ENCODE peak calls at places on chromosomes 4 and X, in six cellular contexts. One of them, this sample, is unnamed. For H3K27me3, the result is how much of the 10 kb centered on the place peaks cover.

GRCh38 chrX:15418041-15418706 is 34.0 kb upstream of the VEGFD start:
- DNase-seq in right cardiac atrium: no peak
- DNase-seq in CD8-positive, alpha-beta T cell: no peak
- DNase-seq in neural progenitor cell: no peak
- DNase-seq in HL-60: no peak
- DNase-seq in left ventricle myocardium inferior: no peak
- DNase-seq in this sample: no peak

GRCh38 chrX:121308276-121308805 is 260.9 kb downstream of the GLUD2 start:
- DNase-seq in right cardiac atrium: peak
- DNase-seq in CD8-positive, alpha-beta T cell: peak
- DNase-seq in neural progenitor cell: peak
- DNase-seq in HL-60: no peak
- DNase-seq in left ventricle myocardium inferior: no peak
- DNase-seq in this sample: peak

GRCh38 chr4:117987464-117987863 is 46.8 kb upstream of the NDST3 start:
- DNase-seq in right cardiac atrium: no peak
- DNase-seq in CD8-positive, alpha-beta T cell: no peak
- DNase-seq in neural progenitor cell: no peak
- DNase-seq in HL-60: peak
- DNase-seq in left ventricle myocardium inferior: no peak
- DNase-seq in this sample: no peak

GRCh38 chr4:22999419-22999818 is 306.7 kb downstream of the GBA3 start:
- DNase-seq in right cardiac atrium: no peak
- DNase-seq in CD8-positive, alpha-beta T cell: no peak
- DNase-seq in neural progenitor cell: no peak
- DNase-seq in HL-60: no peak
- DNase-seq in left ventricle myocardium inferior: no peak
- DNase-seq in this sample: no peak

GRCh38 chr4:7043521-7044414 is 596 bp downstream of the TADA2B start:
- DNase-seq in right cardiac atrium: peak
- DNase-seq in CD8-positive, alpha-beta T cell: peak
- DNase-seq in neural progenitor cell: no peak
- DNase-seq in HL-60: no peak
- DNase-seq in left ventricle myocardium inferior: peak
- DNase-seq in this sample: peak

GRCh38 chr4:33914386-33914785 is 2329.9 kb downstream of the ARAP2 start:
- DNase-seq in right cardiac atrium: no peak
- DNase-seq in CD8-positive, alpha-beta T cell: no peak
- DNase-seq in neural progenitor cell: peak
- DNase-seq in HL-60: no peak
- DNase-seq in left ventricle myocardium inferior: no peak
- DNase-seq in this sample: no peak

GRCh38 chr4:121736735-121737351 is 28.1 kb downstream of the SMIM43 start:
- DNase-seq in right cardiac atrium: no peak
- DNase-seq in CD8-positive, alpha-beta T cell: no peak
- DNase-seq in neural progenitor cell: peak
- DNase-seq in HL-60: no peak
- DNase-seq in left ventricle myocardium inferior: no peak
- DNase-seq in this sample: no peak

GRCh38 chrX:80223922-80224579 is 196.2 kb upstream of the TENT5D start:
- DNase-seq in right cardiac atrium: no peak
- DNase-seq in CD8-positive, alpha-beta T cell: no peak
- DNase-seq in neural progenitor cell: peak
- DNase-seq in HL-60: peak
- DNase-seq in left ventricle myocardium inferior: no peak
- DNase-seq in this sample: no peak

GRCh38 chrX:118116308-118117068 is at the start of gene KLHL13:
- DNase-seq in right cardiac atrium: peak
- DNase-seq in CD8-positive, alpha-beta T cell: peak
- DNase-seq in neural progenitor cell: peak
- DNase-seq in HL-60: peak
- DNase-seq in left ventricle myocardium inferior: peak
- DNase-seq in this sample: peak

DNA sequence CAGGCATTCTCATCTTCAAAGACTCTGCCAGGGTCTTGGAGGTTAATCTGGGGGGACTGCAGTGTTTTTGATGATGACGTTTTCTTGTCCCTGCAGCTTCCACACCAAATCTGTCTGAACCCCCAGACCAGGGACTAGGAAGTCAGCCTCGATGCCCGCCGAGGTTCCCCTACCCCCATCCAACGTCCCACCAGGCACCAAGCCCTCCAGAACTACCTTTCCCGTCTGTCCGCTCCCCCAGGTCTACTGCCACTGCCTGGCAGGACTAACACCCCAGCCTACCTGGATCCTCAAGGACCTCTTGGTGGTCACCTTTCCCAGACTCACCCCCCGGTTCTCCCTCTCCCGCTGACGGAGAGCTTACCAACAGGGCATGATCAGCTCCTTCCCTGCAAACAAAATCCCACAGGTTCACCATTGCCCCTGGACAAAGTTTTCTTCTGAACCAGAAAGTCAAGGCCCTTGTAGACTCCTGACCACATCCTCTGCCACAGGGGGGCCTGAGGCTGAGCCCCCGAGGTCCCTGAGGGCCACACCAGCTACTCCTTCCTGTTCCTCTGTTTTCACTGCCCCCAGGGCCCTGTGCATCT is 40.9 kb downstream of the HMX1 start:
- DNase-seq in right cardiac atrium: no peak
- DNase-seq in CD8-positive, alpha-beta T cell: no peak
- DNase-seq in neural progenitor cell: no peak
- DNase-seq in HL-60: no peak
- DNase-seq in left ventricle myocardium inferior: no peak
- DNase-seq in this sample: no peak
- H3K27me3 ChIP-seq in right cardiac atrium: under half
- H3K27me3 ChIP-seq in CD8-positive, alpha-beta T cell: under half
- H3K27me3 ChIP-seq in neural progenitor cell: under half
- H3K27me3 ChIP-seq in HL-60: under half
- H3K27me3 ChIP-seq in left ventricle myocardium inferior: half or more
- H3K27me3 ChIP-seq in this sample: under half

DNA sequence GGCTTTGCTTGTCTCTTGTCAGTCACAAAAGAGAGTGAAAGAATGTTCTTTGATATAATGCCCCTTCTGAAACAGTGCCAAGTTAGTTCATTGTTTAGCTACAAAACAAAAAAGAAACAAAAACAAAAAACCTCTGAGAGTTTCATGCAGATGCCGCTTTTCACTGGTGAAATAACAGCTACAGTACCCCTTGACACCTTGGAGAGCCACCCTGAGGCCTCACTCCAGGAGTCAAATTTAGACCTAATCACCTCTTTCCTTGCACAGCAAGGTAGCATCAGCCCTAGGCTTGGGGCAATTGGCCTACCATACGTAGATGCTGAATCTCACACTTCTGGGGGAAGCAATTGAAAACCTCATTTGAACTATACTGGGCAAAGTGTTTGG is 185.2 kb downstream of the UNC5C start:
- DNase-seq in right cardiac atrium: no peak
- DNase-seq in CD8-positive, alpha-beta T cell: no peak
- DNase-seq in neural progenitor cell: peak
- DNase-seq in HL-60: no peak
- DNase-seq in left ventricle myocardium inferior: no peak
- DNase-seq in this sample: no peak
- H3K4me3 ChIP-seq in right cardiac atrium: no peak
- H3K4me3 ChIP-seq in CD8-positive, alpha-beta T cell: no peak
- H3K4me3 ChIP-seq in neural progenitor cell: no peak
- H3K4me3 ChIP-seq in HL-60: no peak
- H3K4me3 ChIP-seq in left ventricle myocardium inferior: no peak
- H3K4me3 ChIP-seq in this sample: no peak

GRCh38 chr4:80179637-80180161 is 17.6 kb upstream of the PRDM8 start:
- DNase-seq in right cardiac atrium: no peak
- DNase-seq in CD8-positive, alpha-beta T cell: no peak
- DNase-seq in neural progenitor cell: no peak
- DNase-seq in HL-60: no peak
- DNase-seq in left ventricle myocardium inferior: no peak
- DNase-seq in this sample: no peak

GRCh38 chr4:80180743-80181142 is 16.6 kb upstream of the PRDM8 start:
- DNase-seq in right cardiac atrium: no peak
- DNase-seq in CD8-positive, alpha-beta T cell: no peak
- DNase-seq in neural progenitor cell: no peak
- DNase-seq in HL-60: no peak
- DNase-seq in left ventricle myocardium inferior: no peak
- DNase-seq in this sample: no peak

GRCh38 chr4:80183196-80184052 is 13.9 kb upstream of the PRDM8 start:
- DNase-seq in right cardiac atrium: peak
- DNase-seq in CD8-positive, alpha-beta T cell: peak
- DNase-seq in neural progenitor cell: peak
- DNase-seq in HL-60: no peak
- DNase-seq in left ventricle myocardium inferior: peak
- DNase-seq in this sample: peak

GRCh38 chr4:80184053-80184790 is 13.1 kb upstream of the PRDM8 start:
- DNase-seq in right cardiac atrium: peak
- DNase-seq in CD8-positive, alpha-beta T cell: peak
- DNase-seq in neural progenitor cell: peak
- DNase-seq in HL-60: no peak
- DNase-seq in left ventricle myocardium inferior: peak
- DNase-seq in this sample: peak

DNA sequence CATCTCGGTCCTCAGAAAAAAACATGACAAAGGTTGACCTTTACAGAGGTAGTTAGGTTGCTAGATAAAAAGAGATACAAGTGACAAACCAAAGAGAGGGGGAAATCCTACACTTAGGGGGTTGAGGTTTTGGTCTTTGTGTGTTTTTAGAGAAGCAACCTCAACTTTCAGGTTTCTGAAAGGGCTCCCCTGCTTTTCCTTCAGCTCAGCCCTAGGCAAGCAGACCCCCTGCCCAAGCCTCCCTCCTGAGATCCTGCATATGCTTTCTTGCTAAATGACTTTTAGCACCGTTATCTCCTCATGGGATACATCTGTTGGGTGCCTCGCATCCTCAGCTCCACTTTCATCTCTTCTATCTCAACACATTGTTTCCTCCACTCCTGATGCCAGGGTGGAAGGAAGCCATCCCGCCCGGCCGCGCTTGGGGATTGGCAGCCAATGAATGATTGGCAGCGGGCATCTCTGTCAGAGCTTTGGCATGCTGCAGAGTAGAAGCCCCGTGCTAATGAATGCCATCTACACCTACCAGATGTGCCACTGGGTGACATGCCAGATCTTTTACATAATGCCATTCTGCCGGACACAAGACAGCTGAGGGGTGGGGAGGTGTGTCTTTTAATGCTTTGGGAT is 15.0 kb upstream of the PRDM8 start:
- DNase-seq in right cardiac atrium: no peak
- DNase-seq in CD8-positive, alpha-beta T cell: peak
- DNase-seq in neural progenitor cell: no peak
- DNase-seq in HL-60: no peak
- DNase-seq in left ventricle myocardium inferior: no peak
- DNase-seq in this sample: peak
- H3K27me3 ChIP-seq in right cardiac atrium: under half
- H3K27me3 ChIP-seq in CD8-positive, alpha-beta T cell: under half
- H3K27me3 ChIP-seq in neural progenitor cell: half or more
- H3K27me3 ChIP-seq in HL-60: under half
- H3K27me3 ChIP-seq in left ventricle myocardium inferior: under half
- H3K27me3 ChIP-seq in this sample: under half

GRCh38 chr4:152635876-152636275 is 43.9 kb downstream of the TMEM154 start:
- DNase-seq in right cardiac atrium: no peak
- DNase-seq in CD8-positive, alpha-beta T cell: no peak
- DNase-seq in neural progenitor cell: no peak
- DNase-seq in HL-60: no peak
- DNase-seq in left ventricle myocardium inferior: no peak
- DNase-seq in this sample: no peak
- H3K4me3 ChIP-seq in right cardiac atrium: no peak
- H3K4me3 ChIP-seq in CD8-positive, alpha-beta T cell: no peak
- H3K4me3 ChIP-seq in neural progenitor cell: no peak
- H3K4me3 ChIP-seq in HL-60: no peak
- H3K4me3 ChIP-seq in left ventricle myocardium inferior: no peak
- H3K4me3 ChIP-seq in this sample: no peak

GRCh38 chr4:108192056-108192455 is 23.3 kb upstream of the LEF1 start:
- DNase-seq in right cardiac atrium: no peak
- DNase-seq in CD8-positive, alpha-beta T cell: no peak
- DNase-seq in neural progenitor cell: no peak
- DNase-seq in HL-60: no peak
- DNase-seq in left ventricle myocardium inferior: no peak
- DNase-seq in this sample: no peak
- H3K27me3 ChIP-seq in right cardiac atrium: under half
- H3K27me3 ChIP-seq in CD8-positive, alpha-beta T cell: under half
- H3K27me3 ChIP-seq in neural progenitor cell: under half
- H3K27me3 ChIP-seq in HL-60: under half
- H3K27me3 ChIP-seq in left ventricle myocardium inferior: under half
- H3K27me3 ChIP-seq in this sample: under half

GRCh38 chrX:78105944-78106650 is 2.0 kb downstream of the PGK1 start:
- DNase-seq in right cardiac atrium: no peak
- DNase-seq in CD8-positive, alpha-beta T cell: peak
- DNase-seq in neural progenitor cell: no peak
- DNase-seq in HL-60: no peak
- DNase-seq in left ventricle myocardium inferior: no peak
- DNase-seq in this sample: no peak

GRCh38 chrX:78102100-78102499 is 1.9 kb upstream of the PGK1 start:
- DNase-seq in right cardiac atrium: no peak
- DNase-seq in CD8-positive, alpha-beta T cell: no peak
- DNase-seq in neural progenitor cell: no peak
- DNase-seq in HL-60: no peak
- DNase-seq in left ventricle myocardium inferior: no peak
- DNase-seq in this sample: peak

GRCh38 chrX:78103656-78104446 is at the start of gene PGK1:
- DNase-seq in right cardiac atrium: peak
- DNase-seq in CD8-positive, alpha-beta T cell: peak
- DNase-seq in neural progenitor cell: peak
- DNase-seq in HL-60: peak
- DNase-seq in left ventricle myocardium inferior: peak
- DNase-seq in this sample: peak

GRCh38 chrX:78104447-78105176 is 564 bp downstream of the PGK1 start:
- DNase-seq in right cardiac atrium: peak
- DNase-seq in CD8-positive, alpha-beta T cell: peak
- DNase-seq in neural progenitor cell: peak
- DNase-seq in HL-60: no peak
- DNase-seq in left ventricle myocardium inferior: peak
- DNase-seq in this sample: peak

GRCh38 chrX:78103001-78103634 is 930 bp upstream of the PGK1 start:
- DNase-seq in right cardiac atrium: no peak
- DNase-seq in CD8-positive, alpha-beta T cell: no peak
- DNase-seq in neural progenitor cell: no peak
- DNase-seq in HL-60: no peak
- DNase-seq in left ventricle myocardium inferior: no peak
- DNase-seq in this sample: no peak
- H3K4me3 ChIP-seq in right cardiac atrium: peak
- H3K4me3 ChIP-seq in CD8-positive, alpha-beta T cell: peak
- H3K4me3 ChIP-seq in neural progenitor cell: peak
- H3K4me3 ChIP-seq in HL-60: peak
- H3K4me3 ChIP-seq in left ventricle myocardium inferior: peak
- H3K4me3 ChIP-seq in this sample: peak

DNA sequence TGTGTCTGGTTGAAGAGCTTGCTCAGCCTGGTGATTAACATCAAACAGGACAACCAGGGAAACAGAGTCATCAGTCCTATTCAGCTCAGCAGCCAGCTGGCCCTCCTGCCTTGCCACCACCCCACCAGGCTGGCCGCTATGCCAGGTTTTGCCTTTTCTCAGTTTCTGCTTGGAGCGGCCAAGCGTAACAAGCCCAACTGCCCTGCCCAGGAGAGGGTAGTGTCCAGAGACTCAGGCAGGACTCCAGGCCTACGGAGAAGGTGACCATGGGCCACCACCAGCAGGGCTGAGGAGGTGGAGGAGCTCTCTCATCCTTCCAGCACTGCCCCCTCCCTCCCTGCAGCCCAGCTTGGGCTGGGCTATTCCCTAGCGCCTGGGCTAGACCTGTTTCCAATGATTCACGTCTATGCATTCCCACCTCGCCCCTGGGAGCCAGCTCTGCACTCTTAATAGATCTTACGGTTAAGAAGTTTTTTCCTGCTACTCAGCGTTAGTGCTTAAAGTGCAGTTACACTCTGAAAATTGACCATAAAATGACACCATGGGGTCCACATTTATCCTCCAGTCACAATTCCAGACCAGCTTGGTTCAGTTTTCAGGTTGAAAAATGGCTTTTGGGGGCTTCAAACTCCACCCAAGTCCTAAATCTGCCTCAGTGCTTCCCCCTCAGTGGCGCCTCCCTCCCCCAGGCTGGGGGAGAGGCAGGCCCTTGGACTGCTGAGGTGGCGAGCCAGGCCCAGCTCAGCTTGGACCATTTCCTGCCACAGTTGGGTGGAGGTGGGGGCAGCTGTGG is 124.0 kb upstream of the PJA1 start:
- DNase-seq in right cardiac atrium: no peak
- DNase-seq in CD8-positive, alpha-beta T cell: no peak
- DNase-seq in neural progenitor cell: no peak
- DNase-seq in HL-60: no peak
- DNase-seq in left ventricle myocardium inferior: no peak
- DNase-seq in this sample: no peak
- H3K27me3 ChIP-seq in right cardiac atrium: under half
- H3K27me3 ChIP-seq in CD8-positive, alpha-beta T cell: under half
- H3K27me3 ChIP-seq in neural progenitor cell: under half
- H3K27me3 ChIP-seq in HL-60: under half
- H3K27me3 ChIP-seq in left ventricle myocardium inferior: under half
- H3K27me3 ChIP-seq in this sample: under half

This sample was measured in MG63.